ENCODE peak calls at places on chromosomes 1 and 21, in eight cellular contexts. U is tibial artery, F is lower lobe of right lung, D is A549, M is ascending aorta, T is endodermal cell, X is IMR-90, S is psoas muscle. A is an unnamed sample.

GRCh38 chr1:50066806-50067205 is 41.9 kb upstream of the ELAVL4 start:
- DNase-seq in M (no peak), F (no peak), S (no peak), U (no peak), X (no peak), T (no peak), D (no peak), A (no peak)

GRCh38 chr1:214445846-214446614 is 105.4 kb downstream of the PTPN14 start:
- DNase-seq in F (no peak), D (no peak), M (no peak), X (peak; percentile 96), S (no peak), T (no peak), U (no peak), A (no peak)

GRCh38 chr1:228101614-228101993 is 1.5 kb downstream of the C1orf35 start:
- DNase-seq in M (peak; percentile 63), S (no peak), U (no peak), X (no peak), F (no peak), T (no peak), D (no peak), A (no peak)

GRCh38 chr1:170309389-170310013 is 163.7 kb downstream of the NTMT2 start:
- DNase-seq in U (no peak), F (no peak), X (peak; percentile 95), S (no peak), M (peak; percentile 75), T (peak; percentile 66), D (no peak), A (peak; percentile 30)

GRCh38 chr1:56799605-56800398 is 19.4 kb downstream of the FYB2 start:
- DNase-seq in D (no peak), U (no peak), M (no peak), F (no peak), T (no peak), X (peak; percentile 81), S (no peak), A (no peak)

GRCh38 chr21:36730291-36731281 is 31.7 kb downstream of the SIM2 start:
- DNase-seq in M (no peak), F (no peak), U (no peak), S (no peak), D (no peak), T (peak; percentile 9), X (no peak), A (no peak)

GRCh38 chr1:229031491-229032341 is 239.2 kb upstream of the RAB4A start:
- DNase-seq in D (no peak), F (no peak), T (no peak), S (no peak), M (no peak), U (no peak), X (no peak), A (no peak)

GRCh38 chr1:76547916-76548315 is 319.4 kb upstream of the ST6GALNAC5 start:
- DNase-seq in M (no peak), X (no peak), D (no peak), T (peak; percentile 55), S (no peak), F (no peak), U (no peak), A (no peak)

GRCh38 chr1:216750031-216750627 is 26.9 kb upstream of the ESRRG start:
- DNase-seq in F (no peak), X (peak; percentile 69), M (no peak), D (no peak), U (no peak), S (no peak), T (peak; percentile 78), A (no peak)
- TF ChIP-seq CTCF in F (peak; percentile 63), X (peak; percentile 83), M (peak; percentile 25), D (peak; percentile 52), U (peak; percentile 46), S (peak; percentile 62), T (peak; percentile 84), A (no peak)

GRCh38 chr1:111214884-111215283 is 12.6 kb upstream of the CHI3L2 start:
- DNase-seq in D (no peak), M (no peak), U (no peak), S (no peak), X (no peak), T (no peak), F (no peak), A (no peak)
- H3K4me1 ChIP-seq in D (no peaks in the 10 kb centered on the region), M (no peaks in the 10 kb centered on the region), U (no peaks in the 10 kb centered on the region), S (no peaks in the 10 kb centered on the region), X (peaks cover 2% of the 10 kb centered on the region), T (peaks cover 21% of the 10 kb centered on the region), F (peaks cover 38% of the 10 kb centered on the region), A (no peaks in the 10 kb centered on the region)

DNA sequence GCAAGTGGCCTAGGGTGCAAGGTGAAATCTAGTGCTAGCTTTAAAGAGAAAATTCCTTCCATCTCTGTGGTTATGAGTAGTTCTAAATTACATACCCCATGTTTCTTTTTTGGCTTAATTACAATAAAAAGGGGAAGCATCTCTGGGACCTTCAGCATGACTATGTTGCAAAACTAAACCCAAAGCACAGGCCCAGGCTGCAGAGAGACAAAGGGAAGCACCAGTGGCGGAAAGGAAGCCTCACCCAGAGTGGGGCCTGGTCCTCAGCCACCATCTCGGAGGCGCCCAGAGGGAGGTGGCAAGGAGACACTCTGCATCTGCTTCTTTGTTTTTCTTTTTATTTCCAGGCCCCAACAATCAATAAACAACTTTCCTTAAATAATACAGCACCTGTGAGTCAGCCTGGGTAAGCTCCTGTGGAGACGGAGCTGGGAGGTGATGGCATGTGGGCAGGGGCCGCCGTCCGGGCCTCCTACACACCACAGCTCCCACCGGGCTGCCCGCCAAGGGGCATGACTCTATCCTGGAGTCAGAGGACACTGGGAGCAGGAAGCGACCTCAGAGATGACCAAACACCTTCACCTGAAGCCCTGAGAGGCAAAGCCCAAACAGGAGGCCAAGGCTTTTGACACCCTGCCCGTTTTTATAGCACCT is 21.7 kb downstream of the ITPKB start:
- DNase-seq in S (no peak), F (peak; percentile 71), T (no peak), M (no peak), U (no peak), X (no peak), D (no peak), A (no peak)
- H3K27ac ChIP-seq in S (no peak overlapping the region), F (peak overlapping the region; percentile 33), T (no peak overlapping the region), M (no peak overlapping the region), U (no peak overlapping the region), X (no peak overlapping the region), D (no peak overlapping the region), A (peak overlapping the region; percentile 56)

GRCh38 chr1:22143065-22143514 is at the start of gene WNT4:
- DNase-seq in S (peak; percentile 38), F (peak; percentile 64), D (peak; percentile 29), X (no peak), U (no peak), M (no peak), T (peak; percentile 82), A (no peak)

GRCh38 chr1:22142315-22143064 is 407 bp downstream of the WNT4 start:
- DNase-seq in U (no peak), D (peak; percentile 25), T (peak; percentile 80), X (no peak), S (peak; percentile 34), M (no peak), F (no peak), A (peak; percentile 40)

GRCh38 chr1:22141493-22141892 is 1.4 kb downstream of the WNT4 start:
- DNase-seq in X (no peak), U (no peak), F (no peak), S (no peak), M (no peak), D (no peak), T (no peak), A (no peak)

GRCh38 chr1:22141948-22142314 is 966 bp downstream of the WNT4 start:
- DNase-seq in X (no peak), F (no peak), M (no peak), U (no peak), T (peak; percentile 75), S (no peak), D (no peak), A (no peak)

DNA sequence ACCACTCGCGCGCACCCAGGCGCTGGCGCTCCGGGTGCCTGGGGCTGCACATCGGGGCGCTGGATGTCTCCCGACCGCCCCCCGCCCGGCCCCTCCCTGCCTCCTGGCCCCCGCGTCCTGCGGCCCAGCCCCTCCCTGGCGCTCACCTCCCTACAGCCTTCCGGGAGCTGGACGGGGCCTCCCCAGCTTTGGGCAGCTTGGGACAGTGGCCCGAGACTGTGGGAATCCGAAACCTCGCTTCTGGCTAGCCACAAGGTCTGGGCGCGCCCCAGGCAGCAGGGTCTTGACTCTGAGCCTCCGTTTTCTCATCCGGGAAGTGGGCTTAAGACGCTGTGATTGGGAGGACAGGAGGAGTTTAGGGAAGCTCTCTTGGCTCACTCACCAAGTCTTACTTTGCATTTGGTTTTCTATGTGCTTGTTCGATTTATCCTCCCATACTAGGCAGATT is 713 bp upstream of the WNT4 start:
- DNase-seq in U (no peak), F (no peak), D (no peak), X (no peak), M (no peak), S (no peak), T (peak; percentile 76), A (no peak)
- TF ChIP-seq CTCF in U (no peak), F (no peak), D (no peak), X (no peak), M (no peak), S (no peak), T (peak; percentile 12), A (no peak)

GRCh38 chr1:54374766-54375165 is 31.4 kb downstream of the SSBP3 start:
- DNase-seq in S (no peak), D (no peak), U (no peak), F (no peak), X (no peak), M (no peak), T (no peak), A (peak; percentile 53)
- H3K4me1 ChIP-seq in S (peaks cover 98% of the 10 kb centered on the region), D (no peaks in the 10 kb centered on the region), U (peaks cover 15% of the 10 kb centered on the region), F (peaks cover 64% of the 10 kb centered on the region), X (peaks cover 19% of the 10 kb centered on the region), M (peaks cover 4% of the 10 kb centered on the region), T (peaks cover 69% of the 10 kb centered on the region), A (peaks cover 12% of the 10 kb centered on the region)

DNA sequence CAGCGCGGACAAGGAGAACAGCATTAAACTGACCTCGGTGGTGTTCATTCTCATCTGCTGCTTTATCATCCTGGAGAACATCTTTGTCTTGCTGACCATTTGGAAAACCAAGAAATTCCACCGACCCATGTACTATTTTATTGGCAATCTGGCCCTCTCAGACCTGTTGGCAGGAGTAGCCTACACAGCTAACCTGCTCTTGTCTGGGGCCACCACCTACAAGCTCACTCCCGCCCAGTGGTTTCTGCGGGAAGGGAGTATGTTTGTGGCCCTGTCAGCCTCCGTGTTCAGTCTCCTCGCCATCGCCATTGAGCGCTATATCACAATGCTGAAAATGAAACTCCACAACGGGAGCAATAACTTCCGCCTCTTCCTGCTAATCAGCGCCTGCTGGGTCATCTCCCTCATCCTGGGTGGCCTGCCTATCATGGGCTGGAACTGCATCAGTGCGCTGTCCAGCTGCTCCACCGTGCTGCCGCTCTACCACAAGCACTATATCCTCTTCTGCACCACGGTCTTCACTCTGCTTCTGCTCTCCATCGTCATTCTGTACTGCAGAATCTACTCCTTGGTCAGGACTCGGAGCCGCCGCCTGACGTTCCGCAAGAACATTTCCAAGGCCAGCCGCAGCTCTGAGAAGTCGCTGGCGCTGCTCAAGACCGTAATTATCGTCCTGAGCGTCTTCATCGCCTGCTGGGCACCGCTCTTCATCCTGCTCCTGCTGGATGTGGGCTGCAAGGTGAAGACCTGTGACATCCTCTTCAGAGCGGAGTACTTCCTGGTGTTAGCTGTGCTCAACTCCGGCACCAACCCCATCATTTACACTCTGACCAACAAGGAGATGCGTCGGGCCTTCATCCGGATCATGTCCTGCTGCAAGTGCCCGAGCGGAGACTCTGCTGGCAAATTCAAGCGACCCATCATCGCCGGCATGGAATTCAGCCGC is 2.5 kb downstream of the S1PR1 start:
- DNase-seq in F (no peak), T (no peak), S (no peak), U (no peak), X (no peak), M (no peak), D (no peak), A (no peak)
- H3K27ac ChIP-seq in F (peak overlapping the region; percentile 90), T (no peak overlapping the region), S (peak overlapping the region; percentile 46), U (no peak overlapping the region), X (no peak overlapping the region), M (peak overlapping the region; percentile 26), D (no peak overlapping the region), A (peak overlapping the region; percentile 77)

A was measured in uterus.